ENCODE peak calls at places on chromosomes 13 and 19, in nine cellular contexts. P, N, J, Q, M, X, Z, T and A are unnamed samples.

GRCh38 chr13:110309159-110309476 is 2.0 kb downstream of the COL4A2 start:
- DNase-seq in P (no peak), N (no peak), J (no peak), Q (no peak), M (no peak), X (no peak), Z (no peak), T (no peak), A (no peak)

GRCh38 chr13:33279898-33280549 is 5.5 kb downstream of the STARD13 start:
- DNase-seq in P (no peak), N (no peak), J (no peak), Q (no peak), M (no peak), X (no peak), Z (peak), T (no peak), A (no peak)

GRCh38 chr19:52094526-52094925 is 1.0 kb downstream of the ZNF841 start:
- DNase-seq in P (no peak), N (no peak), J (no peak), Q (no peak), M (no peak), X (peak), Z (no peak), T (no peak), A (no peak)

GRCh38 chr13:39531646-39532045 is 71.3 kb downstream of the LHFPL6 start:
- DNase-seq in P (no peak), N (no peak), J (no peak), Q (no peak), M (no peak), X (no peak), Z (peak), T (no peak), A (no peak)

GRCh38 chr19:35612559-35613321 is at the start of gene HAUS5:
- DNase-seq in P (peak), N (peak), J (peak), Q (peak), M (peak), X (peak), Z (peak), T (peak), A (peak)

GRCh38 chr13:50200988-50201387 is 185.7 kb downstream of the KCNRG start:
- DNase-seq in P (no peak), N (no peak), J (no peak), Q (no peak), M (no peak), X (no peak), Z (peak), T (no peak), A (no peak)

GRCh38 chr13:27619711-27620376 is 485 bp downstream of the LNX2 start:
- DNase-seq in P (peak), N (peak), J (no peak), Q (no peak), M (no peak), X (no peak), Z (peak), T (peak), A (peak)

GRCh38 chr13:43583331-43583730 is 203.4 kb downstream of the ENOX1 start:
- DNase-seq in P (no peak), N (no peak), J (no peak), Q (no peak), M (no peak), X (no peak), Z (no peak), T (no peak), A (no peak)

GRCh38 chr13:108086678-108087077 is 128.7 kb downstream of the LIG4 start:
- DNase-seq in P (peak), N (peak), J (no peak), Q (no peak), M (peak), X (peak), Z (peak), T (no peak), A (no peak)

GRCh38 chr13:113897161-113897560 is 33.3 kb upstream of the GAS6 start:
- DNase-seq in P (no peak), N (no peak), J (no peak), Q (peak), M (no peak), X (no peak), Z (peak), T (no peak), A (no peak)

GRCh38 chr13:97205971-97206370 is 16.2 kb upstream of the MBNL2 start:
- DNase-seq in P (no peak), N (no peak), J (no peak), Q (no peak), M (no peak), X (no peak), Z (peak), T (no peak), A (no peak)

GRCh38 chr19:41156207-41156606 is 36.8 kb upstream of the CYP2S1 start:
- DNase-seq in P (no peak), N (no peak), J (no peak), Q (no peak), M (no peak), X (no peak), Z (no peak), T (no peak), A (no peak)
- TF ChIP-seq CTCF in P (no peak), N (no peak), J (no peak), Q (peak), M (no peak), X (no peak), Z (peak), T (no peak), A (peak)

DNA sequence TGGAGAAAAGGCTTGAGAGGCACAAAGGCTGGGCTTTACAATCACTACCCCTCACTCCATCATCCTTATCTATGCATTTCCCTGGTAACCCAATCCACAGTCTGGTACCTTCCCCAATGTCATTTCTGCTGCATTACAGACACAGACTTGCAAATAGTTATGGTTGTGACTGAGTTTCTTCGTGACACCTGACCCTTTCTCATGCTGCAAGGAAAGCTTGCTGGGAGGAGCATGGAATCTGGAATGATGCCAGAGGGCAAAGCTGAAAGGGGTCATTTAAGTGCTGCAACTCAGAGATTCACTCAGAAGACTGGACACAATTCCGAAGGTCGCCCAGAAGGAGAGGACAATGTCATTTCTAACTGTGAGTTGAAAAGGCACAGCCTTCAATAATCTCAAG is at the start of gene LGALS16:
- DNase-seq in P (no peak), N (no peak), J (no peak), Q (no peak), M (no peak), X (no peak), Z (no peak), T (no peak), A (no peak)
- TF ChIP-seq CTCF in P (no peak), N (no peak), J (no peak), Q (no peak), M (no peak), X (no peak), Z (no peak), T (no peak), A (no peak)

GRCh38 chr13:48976677-48977625 is 1.2 kb downstream of the FNDC3A start:
- DNase-seq in P (no peak), N (no peak), J (no peak), Q (no peak), M (no peak), X (no peak), Z (peak), T (no peak), A (no peak)

GRCh38 chr13:48977973-48978372 is 2.3 kb downstream of the FNDC3A start:
- DNase-seq in P (no peak), N (no peak), J (no peak), Q (no peak), M (no peak), X (no peak), Z (peak), T (no peak), A (peak)

GRCh38 chr13:48975926-48976676 is 389 bp downstream of the FNDC3A start:
- DNase-seq in P (peak), N (peak), J (peak), Q (no peak), M (peak), X (peak), Z (peak), T (peak), A (peak)

GRCh38 chr13:48973845-48974431 is 1.8 kb upstream of the FNDC3A start:
- DNase-seq in P (no peak), N (no peak), J (no peak), Q (no peak), M (no peak), X (no peak), Z (no peak), T (no peak), A (no peak)

DNA sequence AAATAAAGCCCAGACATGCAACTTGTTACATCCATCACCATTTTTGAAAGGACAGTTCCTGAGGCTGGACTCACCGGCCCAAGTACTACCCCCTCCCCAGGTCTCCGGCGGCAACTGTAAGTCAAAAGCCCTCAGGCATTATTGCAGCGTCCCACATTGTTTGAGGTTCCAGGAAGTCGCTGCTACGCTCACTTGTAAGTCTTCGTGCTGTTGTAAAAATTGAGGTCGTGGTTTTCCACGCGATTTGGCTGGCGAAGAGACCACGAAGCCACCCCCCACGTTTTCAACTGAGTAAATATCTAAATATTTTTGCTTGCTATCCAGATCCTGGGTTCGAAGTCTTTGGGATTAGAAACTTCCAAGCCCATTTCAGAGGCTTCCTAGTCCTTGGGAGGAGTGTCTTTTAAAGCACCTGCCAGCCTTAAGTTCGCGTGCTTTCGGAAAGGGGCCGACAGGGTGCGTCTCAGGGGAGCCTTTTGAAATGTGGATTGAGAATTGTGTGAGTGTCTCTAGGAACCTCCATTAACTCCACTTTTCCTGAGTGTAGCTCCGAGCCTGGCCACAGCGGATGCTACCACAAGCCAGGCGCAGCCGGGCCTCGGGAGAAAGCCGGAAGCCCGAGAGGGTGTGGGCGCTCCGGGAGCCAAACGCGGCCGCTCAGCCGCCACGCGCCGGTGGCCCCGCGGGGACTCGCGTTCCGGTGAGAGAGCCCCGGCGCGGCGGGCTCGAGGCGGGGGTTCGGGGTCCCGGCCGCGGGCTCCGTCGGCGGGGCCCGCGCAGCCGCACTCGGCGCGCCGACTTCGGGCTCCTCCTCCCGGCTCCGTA is at the start of gene FNDC3A:
- DNase-seq in P (peak), N (peak), J (no peak), Q (no peak), M (peak), X (peak), Z (peak), T (peak), A (no peak)
- TF ChIP-seq CTCF in P (no peak), N (peak), J (no peak), Q (peak), M (no peak), X (peak), Z (peak), T (no peak), A (no peak)

GRCh38 chr19:47794526-47794925 is 9.8 kb downstream of the TPRX1 start:
- DNase-seq in P (no peak), N (peak), J (no peak), Q (no peak), M (peak), X (peak), Z (no peak), T (no peak), A (no peak)
- TF ChIP-seq CTCF in P (peak), N (peak), J (no peak), Q (no peak), M (peak), X (peak), Z (peak), T (no peak), A (peak)

DNA sequence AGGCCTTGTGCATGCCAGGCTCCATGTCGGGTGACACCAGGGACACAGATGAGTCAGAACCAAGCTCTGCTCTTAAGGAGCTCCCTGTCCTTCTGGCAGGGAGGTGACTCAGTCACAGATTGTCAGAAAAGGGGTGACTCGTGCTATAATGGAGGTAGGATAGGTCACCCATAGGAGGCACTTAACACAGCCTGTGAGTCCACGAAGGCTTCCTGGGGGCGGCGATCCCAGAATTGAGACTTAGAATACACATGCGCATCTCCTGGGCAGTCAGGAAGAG is 19.6 kb downstream of the FUZ start:
- DNase-seq in P (no peak), N (no peak), J (no peak), Q (no peak), M (no peak), X (no peak), Z (no peak), T (no peak), A (no peak)
- TF ChIP-seq CTCF in P (no peak), N (no peak), J (no peak), Q (no peak), M (no peak), X (no peak), Z (no peak), T (no peak), A (no peak)

DNA sequence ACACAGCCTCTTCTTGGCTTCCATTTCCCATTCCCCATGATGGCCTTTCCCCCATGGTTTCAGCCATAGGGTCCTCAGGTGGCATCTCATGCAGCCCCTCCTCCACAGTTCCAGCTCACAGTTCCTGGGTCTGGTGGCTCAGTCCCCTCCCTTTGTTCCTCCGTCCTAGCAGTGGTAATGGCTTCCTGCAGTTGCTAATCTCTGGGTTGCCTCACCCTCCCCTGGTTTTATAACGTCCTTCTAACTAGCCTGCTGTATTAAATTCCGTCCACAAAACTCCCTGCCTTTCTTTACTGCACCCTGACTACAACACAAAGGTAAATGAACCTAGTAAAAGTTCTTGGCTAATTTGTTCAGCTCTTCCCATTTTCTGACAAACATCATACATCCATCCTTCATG is 30.9 kb downstream of the CCDC70 start:
- DNase-seq in P (no peak), N (no peak), J (no peak), Q (no peak), M (no peak), X (no peak), Z (no peak), T (no peak), A (no peak)
- TF ChIP-seq CTCF in P (no peak), N (no peak), J (no peak), Q (no peak), M (no peak), X (no peak), Z (no peak), T (no peak), A (no peak)

GRCh38 chr19:18204394-18205179 is 745 bp upstream of the RAB3A start:
- DNase-seq in P (peak), N (peak), J (no peak), Q (no peak), M (peak), X (peak), Z (no peak), T (peak), A (no peak)

GRCh38 chr19:18206018-18206417 is 2.2 kb upstream of the RAB3A start:
- DNase-seq in P (no peak), N (peak), J (no peak), Q (no peak), M (no peak), X (no peak), Z (no peak), T (no peak), A (no peak)

GRCh38 chr19:18211683-18212082 is 7.8 kb upstream of the RAB3A start:
- DNase-seq in P (no peak), N (no peak), J (no peak), Q (no peak), M (no peak), X (no peak), Z (no peak), T (no peak), A (no peak)

GRCh38 chr19:18205180-18205915 is 1.5 kb upstream of the RAB3A start:
- DNase-seq in P (peak), N (peak), J (peak), Q (no peak), M (peak), X (peak), Z (peak), T (peak), A (peak)

DNA sequence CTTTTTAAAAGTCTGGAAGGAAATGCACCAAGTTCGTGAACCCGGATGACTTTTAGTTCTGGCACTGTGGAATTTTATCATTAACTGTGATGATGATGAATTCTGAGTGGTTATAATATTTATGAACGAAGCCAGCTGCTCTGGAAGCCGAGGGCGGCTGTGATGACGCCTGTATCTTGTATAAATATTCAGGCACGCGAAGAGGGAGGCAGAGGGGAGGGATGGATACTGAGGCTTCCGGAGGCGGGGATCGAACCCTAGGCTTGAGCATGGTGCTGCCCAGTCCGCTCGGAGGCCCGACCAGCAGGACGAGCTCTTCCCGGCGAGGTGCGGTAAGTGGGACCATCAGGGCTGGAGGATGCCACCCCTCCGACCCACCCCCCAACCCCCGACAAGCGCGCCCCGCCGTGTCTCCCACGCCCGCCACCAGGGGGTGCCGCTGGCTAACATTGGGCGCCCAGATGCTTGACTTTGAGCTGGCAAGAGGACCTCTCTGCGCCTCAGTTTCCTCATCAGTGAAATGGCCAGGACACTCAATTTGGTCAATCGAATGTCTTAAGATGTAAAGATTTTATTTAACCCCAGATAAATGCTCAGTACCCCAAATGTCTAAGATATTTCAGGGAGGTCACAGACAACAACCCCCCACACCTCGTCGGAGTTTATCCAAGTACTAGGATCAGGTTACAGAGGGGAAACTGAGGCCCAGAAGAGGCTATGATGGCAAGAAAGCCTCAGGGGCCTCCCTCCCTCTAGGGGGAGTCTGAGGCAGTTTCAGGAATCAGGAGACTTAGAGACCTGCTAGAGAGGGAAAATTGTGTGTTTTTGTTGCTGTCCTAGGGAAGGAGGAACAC is 4.5 kb upstream of the RAB3A start:
- DNase-seq in P (peak), N (peak), J (no peak), Q (peak), M (peak), X (peak), Z (peak), T (peak), A (peak)
- TF ChIP-seq CTCF in P (peak), N (peak), J (peak), Q (peak), M (peak), X (peak), Z (peak), T (peak), A (peak)

GRCh38 chr19:771332-771785 is 20.4 kb downstream of the MISP start:
- DNase-seq in P (peak), N (peak), J (no peak), Q (no peak), M (no peak), X (peak), Z (peak), T (no peak), A (peak)
- TF ChIP-seq CTCF in P (peak), N (peak), J (no peak), Q (peak), M (no peak), X (peak), Z (peak), T (no peak), A (peak)

GRCh38 chr13:30804474-30804873 is 69.1 kb downstream of the ALOX5AP start:
- DNase-seq in P (peak), N (peak), J (no peak), Q (no peak), M (no peak), X (no peak), Z (no peak), T (no peak), A (no peak)
- TF ChIP-seq CTCF in P (peak), N (no peak), J (no peak), Q (peak), M (no peak), X (no peak), Z (peak), T (no peak), A (no peak)

DNA sequence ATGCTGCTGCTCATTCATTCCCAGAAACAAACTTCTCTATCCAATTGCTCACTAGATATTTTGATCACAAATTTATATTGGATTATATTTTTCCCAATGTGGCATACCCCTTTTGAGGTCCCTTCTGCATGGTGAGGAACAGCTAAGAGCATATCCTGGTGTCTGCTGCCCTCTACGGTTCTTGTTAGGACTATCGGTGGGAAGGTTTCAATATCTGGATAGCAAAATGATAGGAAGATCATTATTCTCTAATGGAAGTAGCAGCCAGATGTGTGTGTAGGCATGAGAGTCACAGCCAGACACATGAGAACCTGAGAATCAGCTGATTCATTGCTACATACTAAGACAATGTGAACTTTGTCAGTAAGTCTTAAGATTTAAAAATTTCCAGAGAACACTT is 1422.4 kb upstream of the MIR17HG start:
- DNase-seq in P (peak), N (peak), J (no peak), Q (no peak), M (peak), X (peak), Z (peak), T (no peak), A (peak)
- TF ChIP-seq CTCF in P (peak), N (peak), J (no peak), Q (no peak), M (no peak), X (peak), Z (peak), T (no peak), A (peak)